ENCODE peak calls at places on chromosomes 2 and 18, in seven cellular contexts. One of them, this sample, is unnamed.

GRCh38 chr18:49664086-49664890 is 102.4 kb downstream of the LIPG start:
- DNase-seq in IMR-90: no peak
- DNase-seq in GM12878: no peak
- DNase-seq in HCT116: no peak
- DNase-seq in H1: peak; percentile 59
- DNase-seq in K562: peak; percentile 12
- DNase-seq in HepG2: no peak
- DNase-seq in this sample: peak; percentile 97

GRCh38 chr2:98909381-98910211 is 26.4 kb downstream of the CRACDL start:
- DNase-seq in IMR-90: peak; percentile 85
- DNase-seq in GM12878: no peak
- DNase-seq in HCT116: no peak
- DNase-seq in H1: peak; percentile 69
- DNase-seq in K562: no peak
- DNase-seq in HepG2: peak; percentile 82
- DNase-seq in this sample: peak; percentile 91

GRCh38 chr2:240840435-240841060 is 20.5 kb upstream of the KIF1A start:
- DNase-seq in IMR-90: peak; percentile 70
- DNase-seq in GM12878: no peak
- DNase-seq in HCT116: peak; percentile 53
- DNase-seq in H1: peak; percentile 62
- DNase-seq in K562: peak; percentile 53
- DNase-seq in HepG2: peak; percentile 86
- DNase-seq in this sample: peak; percentile 76

GRCh38 chr2:12261993-12262680 is 454.6 kb upstream of the TRIB2 start:
- DNase-seq in IMR-90: peak; percentile 39
- DNase-seq in GM12878: no peak
- DNase-seq in HCT116: no peak
- DNase-seq in H1: no peak
- DNase-seq in K562: no peak
- DNase-seq in HepG2: no peak
- DNase-seq in this sample: no peak

GRCh38 chr2:82968381-82968780 is 1490.7 kb downstream of the SUCLG1 start:
- DNase-seq in IMR-90: no peak
- DNase-seq in GM12878: no peak
- DNase-seq in HCT116: no peak
- DNase-seq in H1: no peak
- DNase-seq in K562: no peak
- DNase-seq in HepG2: no peak
- DNase-seq in this sample: no peak

GRCh38 chr2:227052879-227053278 is 111.1 kb downstream of the COL4A4 start:
- DNase-seq in IMR-90: no peak
- DNase-seq in GM12878: no peak
- DNase-seq in HCT116: no peak
- DNase-seq in H1: no peak
- DNase-seq in K562: no peak
- DNase-seq in HepG2: no peak
- DNase-seq in this sample: no peak

GRCh38 chr2:108297436-108298141 is 8.9 kb downstream of the SULT1C2 start:
- DNase-seq in IMR-90: peak; percentile 85
- DNase-seq in GM12878: no peak
- DNase-seq in HCT116: no peak
- DNase-seq in H1: no peak
- DNase-seq in K562: no peak
- DNase-seq in HepG2: no peak
- DNase-seq in this sample: no peak

GRCh38 chr2:214577769-214578168 is 166.9 kb downstream of the VWC2L start:
- DNase-seq in IMR-90: no peak
- DNase-seq in GM12878: no peak
- DNase-seq in HCT116: no peak
- DNase-seq in H1: no peak
- DNase-seq in K562: no peak
- DNase-seq in HepG2: no peak
- DNase-seq in this sample: no peak

GRCh38 chr2:62698653-62699052 is 6.9 kb upstream of the EHBP1 start:
- DNase-seq in IMR-90: no peak
- DNase-seq in GM12878: no peak
- DNase-seq in HCT116: no peak
- DNase-seq in H1: no peak
- DNase-seq in K562: no peak
- DNase-seq in HepG2: no peak
- DNase-seq in this sample: no peak

GRCh38 chr2:40030451-40030975 is 251.5 kb upstream of the THUMPD2 start:
- DNase-seq in IMR-90: peak; percentile 43
- DNase-seq in GM12878: no peak
- DNase-seq in HCT116: no peak
- DNase-seq in H1: no peak
- DNase-seq in K562: no peak
- DNase-seq in HepG2: no peak
- DNase-seq in this sample: no peak

GRCh38 chr2:157898591-157898996 is 22.5 kb upstream of the ACVR1 start:
- DNase-seq in IMR-90: peak; percentile 95
- DNase-seq in GM12878: no peak
- DNase-seq in HCT116: peak; percentile 56
- DNase-seq in H1: no peak
- DNase-seq in K562: peak; percentile 51
- DNase-seq in HepG2: no peak
- DNase-seq in this sample: peak; percentile 59

GRCh38 chr2:239196474-239197021 is 204.3 kb downstream of the HDAC4 start:
- DNase-seq in IMR-90: no peak
- DNase-seq in GM12878: no peak
- DNase-seq in HCT116: no peak
- DNase-seq in H1: peak; percentile 33
- DNase-seq in K562: no peak
- DNase-seq in HepG2: no peak
- DNase-seq in this sample: no peak

GRCh38 chr2:237904806-237905599 is 45.6 kb downstream of the RAMP1 start:
- DNase-seq in IMR-90: peak; percentile 91
- DNase-seq in GM12878: peak; percentile 53
- DNase-seq in HCT116: no peak
- DNase-seq in H1: no peak
- DNase-seq in K562: no peak
- DNase-seq in HepG2: no peak
- DNase-seq in this sample: peak; percentile 21

GRCh38 chr2:56267412-56267788 is 83.6 kb downstream of the CCDC85A start:
- DNase-seq in IMR-90: no peak
- DNase-seq in GM12878: no peak
- DNase-seq in HCT116: no peak
- DNase-seq in H1: no peak
- DNase-seq in K562: no peak
- DNase-seq in HepG2: no peak
- DNase-seq in this sample: no peak

GRCh38 chr2:111155610-111156009 is 34.9 kb downstream of the BCL2L11 start:
- DNase-seq in IMR-90: peak; percentile 12
- DNase-seq in GM12878: no peak
- DNase-seq in HCT116: no peak
- DNase-seq in H1: no peak
- DNase-seq in K562: no peak
- DNase-seq in HepG2: peak; percentile 81
- DNase-seq in this sample: peak; percentile 45

GRCh38 chr18:36331541-36331971 is 34.0 kb downstream of the FHOD3 start:
- DNase-seq in IMR-90: no peak
- DNase-seq in GM12878: no peak
- DNase-seq in HCT116: no peak
- DNase-seq in H1: peak; percentile 28
- DNase-seq in K562: no peak
- DNase-seq in HepG2: no peak
- DNase-seq in this sample: no peak

GRCh38 chr2:238169708-238170251 is 11.0 kb downstream of the ERFE start:
- DNase-seq in IMR-90: peak; percentile 98
- DNase-seq in GM12878: no peak
- DNase-seq in HCT116: no peak
- DNase-seq in H1: no peak
- DNase-seq in K562: no peak
- DNase-seq in HepG2: no peak
- DNase-seq in this sample: peak; percentile 81

GRCh38 chr2:101307950-101308431 is 510 bp downstream of the RNF149 start:
- DNase-seq in IMR-90: no peak
- DNase-seq in GM12878: no peak
- DNase-seq in HCT116: no peak
- DNase-seq in H1: peak; percentile 63
- DNase-seq in K562: no peak
- DNase-seq in HepG2: no peak
- DNase-seq in this sample: no peak

GRCh38 chr2:189142893-189143759 is 36.4 kb downstream of the COL5A2 start:
- DNase-seq in IMR-90: peak; percentile 36
- DNase-seq in GM12878: peak; percentile 16
- DNase-seq in HCT116: peak; percentile 62
- DNase-seq in H1: peak; percentile 63
- DNase-seq in K562: peak; percentile 24
- DNase-seq in HepG2: peak; percentile 76
- DNase-seq in this sample: peak; percentile 49

GRCh38 chr2:46950314-46950713 is 34.7 kb upstream of the MCFD2 start:
- DNase-seq in IMR-90: no peak
- DNase-seq in GM12878: no peak
- DNase-seq in HCT116: no peak
- DNase-seq in H1: no peak
- DNase-seq in K562: no peak
- DNase-seq in HepG2: no peak
- DNase-seq in this sample: no peak

GRCh38 chr2:37982147-37982582 is 57.1 kb downstream of the RMDN2 start:
- DNase-seq in IMR-90: peak; percentile 58
- DNase-seq in GM12878: peak; percentile 30
- DNase-seq in HCT116: peak; percentile 44
- DNase-seq in H1: peak; percentile 86
- DNase-seq in K562: peak; percentile 37
- DNase-seq in HepG2: peak; percentile 60
- DNase-seq in this sample: peak; percentile 60
- H3K4me3 ChIP-seq in IMR-90: no peak overlapping the region
- H3K4me3 ChIP-seq in GM12878: no peak overlapping the region
- H3K4me3 ChIP-seq in HCT116: no peak overlapping the region
- H3K4me3 ChIP-seq in H1: peak overlapping the region; percentile 12
- H3K4me3 ChIP-seq in K562: no peak overlapping the region
- H3K4me3 ChIP-seq in HepG2: no peak overlapping the region
- H3K4me3 ChIP-seq in this sample: no peak overlapping the region

DNA sequence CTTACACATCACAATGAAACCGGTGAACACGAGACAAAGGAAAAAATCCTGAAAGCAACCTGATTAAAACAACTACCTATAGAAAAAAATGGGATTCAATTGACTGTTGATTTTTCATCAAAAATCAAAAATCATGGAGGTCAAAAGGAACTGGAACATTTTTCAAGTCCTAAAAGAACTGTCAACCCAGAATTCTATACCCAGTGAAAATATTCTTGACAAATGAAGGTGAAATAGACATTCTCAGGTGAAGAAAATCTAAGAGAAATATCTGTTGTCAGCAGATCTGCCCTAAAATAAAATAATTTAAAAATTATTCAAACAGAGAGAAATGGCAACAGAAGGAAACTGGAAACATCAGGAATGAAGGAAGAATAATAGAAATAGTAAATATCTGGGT is 38.9 kb downstream of the GAREM1 start:
- DNase-seq in IMR-90: no peak
- DNase-seq in GM12878: no peak
- DNase-seq in HCT116: no peak
- DNase-seq in H1: no peak
- DNase-seq in K562: no peak
- DNase-seq in HepG2: no peak
- DNase-seq in this sample: no peak
- TF ChIP-seq POLR2A in IMR-90: no peak
- TF ChIP-seq POLR2A in GM12878: no peak
- TF ChIP-seq POLR2A in HCT116: no peak
- TF ChIP-seq POLR2A in H1: no peak
- TF ChIP-seq POLR2A in K562: no peak
- TF ChIP-seq POLR2A in HepG2: no peak
- TF ChIP-seq POLR2A in this sample: no peak

DNA sequence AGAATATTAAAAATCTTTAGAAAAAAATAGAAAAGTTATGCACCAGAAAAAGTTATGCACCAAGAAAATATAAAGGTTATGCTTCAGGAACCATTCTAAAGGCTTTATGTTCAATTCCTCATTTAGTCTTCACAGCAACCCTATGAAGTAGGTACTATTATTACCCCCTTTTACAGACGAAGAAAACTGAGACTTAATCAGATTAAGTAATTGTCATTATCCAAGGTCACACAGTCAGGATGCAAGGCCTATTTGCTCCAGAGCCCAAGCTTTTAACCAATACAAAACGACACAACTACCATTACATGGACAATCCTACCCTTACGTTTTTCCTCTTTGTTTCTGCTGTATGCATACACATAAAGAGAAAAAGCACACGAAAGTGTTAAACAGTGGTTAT is 5.0 kb downstream of the INO80D start:
- DNase-seq in IMR-90: no peak
- DNase-seq in GM12878: no peak
- DNase-seq in HCT116: no peak
- DNase-seq in H1: no peak
- DNase-seq in K562: no peak
- DNase-seq in HepG2: no peak
- DNase-seq in this sample: no peak
- H3K9ac ChIP-seq in IMR-90: no peak overlapping the region
- H3K9ac ChIP-seq in GM12878: no peak overlapping the region
- H3K9ac ChIP-seq in HCT116: no peak overlapping the region
- H3K9ac ChIP-seq in H1: no peak overlapping the region
- H3K9ac ChIP-seq in K562: no peak overlapping the region
- H3K9ac ChIP-seq in HepG2: no peak overlapping the region
- H3K9ac ChIP-seq in this sample: no peak overlapping the region

GRCh38 chr2:19929226-19929625 is 27.4 kb upstream of the TTC32 start:
- DNase-seq in IMR-90: no peak
- DNase-seq in GM12878: no peak
- DNase-seq in HCT116: no peak
- DNase-seq in H1: no peak
- DNase-seq in K562: no peak
- DNase-seq in HepG2: no peak
- DNase-seq in this sample: no peak
- H3K4me3 ChIP-seq in IMR-90: no peak overlapping the region
- H3K4me3 ChIP-seq in GM12878: no peak overlapping the region
- H3K4me3 ChIP-seq in HCT116: no peak overlapping the region
- H3K4me3 ChIP-seq in H1: no peak overlapping the region
- H3K4me3 ChIP-seq in K562: no peak overlapping the region
- H3K4me3 ChIP-seq in HepG2: no peak overlapping the region
- H3K4me3 ChIP-seq in this sample: no peak overlapping the region

GRCh38 chr2:27123302-27124150 is at the start of gene ABHD1:
- DNase-seq in IMR-90: no peak
- DNase-seq in GM12878: no peak
- DNase-seq in HCT116: no peak
- DNase-seq in H1: peak; percentile 85
- DNase-seq in K562: peak; percentile 91
- DNase-seq in HepG2: peak; percentile 59
- DNase-seq in this sample: peak; percentile 48
- TF ChIP-seq POLR2A in IMR-90: no peak
- TF ChIP-seq POLR2A in GM12878: peak; percentile 69
- TF ChIP-seq POLR2A in HCT116: no peak
- TF ChIP-seq POLR2A in H1: no peak
- TF ChIP-seq POLR2A in K562: no peak
- TF ChIP-seq POLR2A in HepG2: peak; percentile 27
- TF ChIP-seq POLR2A in this sample: peak; percentile 31

GRCh38 chr18:65761636-65762310 is 11.0 kb downstream of the CDH7 start:
- DNase-seq in IMR-90: no peak
- DNase-seq in GM12878: no peak
- DNase-seq in HCT116: no peak
- DNase-seq in H1: no peak
- DNase-seq in K562: no peak
- DNase-seq in HepG2: no peak
- DNase-seq in this sample: no peak

GRCh38 chr18:65760457-65760856 is 9.6 kb downstream of the CDH7 start:
- DNase-seq in IMR-90: no peak
- DNase-seq in GM12878: no peak
- DNase-seq in HCT116: no peak
- DNase-seq in H1: no peak
- DNase-seq in K562: no peak
- DNase-seq in HepG2: no peak
- DNase-seq in this sample: no peak

GRCh38 chr18:65768379-65768778 is 17.6 kb downstream of the CDH7 start:
- DNase-seq in IMR-90: no peak
- DNase-seq in GM12878: no peak
- DNase-seq in HCT116: no peak
- DNase-seq in H1: no peak
- DNase-seq in K562: no peak
- DNase-seq in HepG2: peak; percentile 30
- DNase-seq in this sample: no peak

GRCh38 chr18:65762556-65762955 is 11.7 kb downstream of the CDH7 start:
- DNase-seq in IMR-90: no peak
- DNase-seq in GM12878: no peak
- DNase-seq in HCT116: no peak
- DNase-seq in H1: no peak
- DNase-seq in K562: no peak
- DNase-seq in HepG2: no peak
- DNase-seq in this sample: no peak
- H3K9ac ChIP-seq in IMR-90: no peak overlapping the region
- H3K9ac ChIP-seq in GM12878: no peak overlapping the region
- H3K9ac ChIP-seq in HCT116: no peak overlapping the region
- H3K9ac ChIP-seq in H1: no peak overlapping the region
- H3K9ac ChIP-seq in K562: no peak overlapping the region
- H3K9ac ChIP-seq in HepG2: no peak overlapping the region
- H3K9ac ChIP-seq in this sample: no peak overlapping the region

This sample was measured in endothelial cell of umbilical vein.